ENCODE peak calls at places on chromosomes 16 and 17, in five cellular contexts. I is K562, F is H1, P is HepG2, M is GM12878. E is an unnamed sample.

GRCh38 chr16:8716592-8716991 is 42.2 kb downstream of the ABAT start:
- DNase-seq in F (no peak), P (no peak), I (no peak), M (no peak), E (no peak)

GRCh38 chr17:2150871-2151270 is 96.0 kb downstream of the HIC1 start:
- DNase-seq in P (no peak), M (no peak), F (no peak), I (no peak), E (no peak)

GRCh38 chr16:50533317-50533716 is 14.9 kb upstream of the NKD1 start:
- DNase-seq in P (no peak), I (no peak), M (no peak), F (peak; percentile 19), E (no peak)

GRCh38 chr16:79008869-79009179 is 591.7 kb downstream of the MAF start:
- DNase-seq in P (no peak), M (no peak), I (no peak), F (no peak), E (no peak)

GRCh38 chr17:5883775-5884665 is 186.2 kb upstream of the WSCD1 start:
- DNase-seq in F (no peak), P (no peak), I (no peak), M (no peak), E (no peak)

GRCh38 chr17:82440991-82441627 is 9.4 kb downstream of the CYBC1 start:
- DNase-seq in M (no peak), F (no peak), P (no peak), I (no peak), E (no peak)

GRCh38 chr17:37648555-37648954 is 5.3 kb upstream of the DDX52 start:
- DNase-seq in F (no peak), I (no peak), M (no peak), P (no peak), E (no peak)

GRCh38 chr17:7912927-7913524 is 3.1 kb downstream of the RNF227 start:
- DNase-seq in I (peak; percentile 51), F (no peak), P (peak; percentile 77), M (peak; percentile 43), E (peak; percentile 79)

GRCh38 chr17:77140878-77141767 is at the start of gene SEC14L1:
- DNase-seq in I (no peak), F (peak; percentile 69), P (peak; percentile 68), M (no peak), E (peak; percentile 48)

GRCh38 chr17:76130473-76130872 is 10.6 kb downstream of the FOXJ1 start:
- DNase-seq in I (no peak), F (no peak), P (no peak), M (no peak), E (no peak)

GRCh38 chr17:76132574-76133338 is 8.3 kb downstream of the FOXJ1 start:
- DNase-seq in P (peak; percentile 79), I (no peak), F (peak; percentile 88), M (no peak), E (no peak)

GRCh38 chr17:76131061-76131691 is 9.9 kb downstream of the FOXJ1 start:
- DNase-seq in I (no peak), P (no peak), F (no peak), M (no peak), E (no peak)

GRCh38 chr17:76134911-76135809 is 5.9 kb downstream of the FOXJ1 start:
- DNase-seq in F (peak; percentile 81), M (no peak), I (no peak), P (no peak), E (no peak)

GRCh38 chr17:76131692-76132573 is 9.1 kb downstream of the FOXJ1 start:
- DNase-seq in I (no peak), P (peak; percentile 71), M (no peak), F (no peak), E (no peak)
- TF ChIP-seq HDAC2 in I (no peak), P (peak; percentile 29), M (no peak), F (no peak), E (no peak)

DNA sequence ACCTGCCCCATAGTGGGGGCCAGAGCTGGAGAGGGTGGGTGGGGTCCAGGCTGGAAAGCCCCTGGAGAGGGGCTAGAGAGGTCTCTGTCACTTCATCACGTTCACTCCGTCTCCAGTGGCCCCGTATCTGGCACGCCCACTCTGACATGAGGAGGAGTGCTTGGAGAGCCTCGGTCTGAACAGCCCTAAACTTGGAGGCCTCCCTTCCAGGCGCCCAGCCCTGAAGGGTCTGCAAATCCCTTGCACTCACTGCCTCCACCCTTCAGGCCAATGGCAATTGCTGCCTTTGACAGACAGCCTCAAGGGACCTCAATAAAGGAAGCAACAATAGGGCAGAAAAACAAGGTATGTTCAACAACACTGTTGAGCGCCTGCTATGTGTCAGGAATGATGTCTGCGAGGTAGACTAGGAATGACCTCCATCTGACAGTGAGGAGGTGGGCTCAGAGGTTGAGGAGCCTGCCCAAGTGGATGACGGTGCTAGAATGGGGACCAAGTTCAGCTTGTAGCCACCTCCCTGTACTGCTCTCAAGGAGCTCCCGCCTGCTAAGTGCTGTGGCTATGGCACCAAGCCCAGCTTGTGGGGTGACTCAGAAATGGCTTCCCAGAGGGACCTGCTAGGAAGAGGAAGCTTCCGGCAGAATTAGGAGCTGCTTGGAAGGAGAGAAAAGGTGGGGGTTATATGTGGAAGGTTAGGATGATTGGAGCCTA is 2.9 kb upstream of the EPX start:
- DNase-seq in M (no peak), I (peak; percentile 37), P (no peak), F (no peak), E (peak; percentile 71)
- TF ChIP-seq HDAC2 in M (no peak), I (no peak), P (no peak), F (no peak), E (no peak)

GRCh38 chr16:29943846-29944669 is 17.8 kb upstream of the TMEM219 start:
- DNase-seq in F (no peak), I (peak; percentile 62), P (peak; percentile 91), M (no peak), E (peak; percentile 99)

DNA sequence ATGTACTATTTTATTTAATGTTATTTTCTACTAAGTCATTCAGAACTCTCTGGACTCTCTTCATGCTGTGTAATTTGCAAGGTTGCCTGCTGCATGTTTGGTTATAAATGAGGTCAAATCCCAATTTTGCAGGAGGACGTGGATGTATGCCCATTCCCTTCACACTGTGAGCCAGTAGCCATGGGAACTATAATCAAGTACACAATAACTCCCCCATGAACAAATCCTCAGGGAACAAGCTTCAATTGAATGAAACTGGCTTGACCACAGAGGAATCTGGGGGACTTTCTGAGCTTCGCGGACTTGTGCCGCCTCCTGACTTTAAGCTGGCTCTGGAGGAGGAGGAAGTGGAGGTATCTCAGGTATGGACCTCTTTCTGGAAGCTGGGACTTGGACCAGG is 14.6 kb upstream of the KCTD13 start:
- DNase-seq in I (no peak), P (no peak), F (no peak), M (no peak), E (no peak)
- TF ChIP-seq HDAC2 in I (no peak), P (no peak), F (no peak), M (no peak), E (no peak)

DNA sequence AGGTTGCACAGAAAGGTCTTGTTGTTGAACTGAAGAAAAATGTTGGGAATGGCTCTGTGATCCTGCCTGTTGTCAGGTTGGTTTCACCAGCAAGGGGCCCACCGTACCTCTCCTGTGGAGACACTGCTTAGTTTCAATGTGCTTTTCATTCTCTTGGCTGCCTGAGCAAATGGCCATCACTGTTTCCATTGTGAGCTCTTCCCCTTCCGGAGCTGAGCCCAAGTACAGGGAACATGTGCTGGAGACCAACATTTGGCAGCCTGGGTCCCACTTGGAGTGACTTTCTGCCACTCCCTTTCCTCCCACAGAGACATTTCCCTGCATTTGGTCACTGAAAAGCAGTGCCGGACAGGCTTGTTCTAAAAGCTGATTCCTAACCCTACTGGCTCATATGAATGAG is 23.1 kb downstream of the GABARAPL2 start:
- DNase-seq in P (no peak), F (no peak), I (no peak), M (no peak), E (no peak)
- TF ChIP-seq HDAC2 in P (no peak), F (no peak), I (no peak), M (no peak), E (no peak)

GRCh38 chr17:41474863-41475262 is 6.1 kb downstream of the KRT35 start:
- DNase-seq in F (no peak), P (no peak), M (no peak), I (no peak), E (no peak)
- TF ChIP-seq HDAC2 in F (no peak), P (no peak), M (no peak), I (no peak), E (no peak)

E was measured in A549.